ENCODE peak calls at places on chromosomes 3 and 15, in five cellular contexts. K is HCT116, W is GM12878, M is K562, P is HepG2. U is an unnamed sample.

GRCh38 chr15:29889545-29890329 is 67.5 kb upstream of the TJP1 start:
- DNase-seq in K (no peak), W (no peak), M (no peak), P (no peak), U (no peak)

GRCh38 chr15:78257681-78258080 is 6.7 kb upstream of the DNAJA4 start:
- DNase-seq in K (no peak), W (no peak), M (no peak), P (no peak), U (no peak)

GRCh38 chr3:15280853-15281532 is 51.4 kb downstream of the SH3BP5 start:
- DNase-seq in K (no peak), W (no peak), M (no peak), P (peak), U (no peak)

GRCh38 chr3:60086811-60087210 is 1037.0 kb upstream of the CFAP20DC start:
- DNase-seq in K (peak), W (peak), M (peak), P (peak), U (no peak)

GRCh38 chr15:68820205-68820588 is 498 bp downstream of the ANP32A start:
- DNase-seq in K (no peak), W (no peak), M (peak), P (peak), U (no peak)

GRCh38 chr3:99319961-99320360 is 318.4 kb upstream of the COL8A1 start:
- DNase-seq in K (no peak), W (no peak), M (no peak), P (no peak), U (no peak)

GRCh38 chr3:156207802-156208685 is 87.7 kb downstream of the KCNAB1 start:
- DNase-seq in K (no peak), W (no peak), M (no peak), P (no peak), U (no peak)

GRCh38 chr3:120263792-120264191 is 21.2 kb downstream of the GPR156 start:
- DNase-seq in K (no peak), W (no peak), M (no peak), P (no peak), U (no peak)

GRCh38 chr15:63985221-63986184 is 60.8 kb downstream of the DAPK2 start:
- DNase-seq in K (no peak), W (no peak), M (no peak), P (no peak), U (no peak)

GRCh38 chr3:193702967-193703366 is 110.0 kb downstream of the OPA1 start:
- DNase-seq in K (no peak), W (no peak), M (no peak), P (no peak), U (no peak)

GRCh38 chr3:133883657-133884546 is 11.8 kb downstream of the RAB6B start:
- DNase-seq in K (no peak), W (no peak), M (no peak), P (no peak), U (no peak)

GRCh38 chr3:190076601-190077444 is 43.9 kb downstream of the P3H2 start:
- DNase-seq in K (no peak), W (no peak), M (no peak), P (peak), U (no peak)

GRCh38 chr15:74044267-74045110 is 37.9 kb downstream of the GOLGA6A start:
- DNase-seq in K (no peak), W (no peak), M (no peak), P (no peak), U (no peak)

GRCh38 chr15:88803241-88803919 is at the start of gene ACAN:
- DNase-seq in K (no peak), W (no peak), M (no peak), P (no peak), U (peak)

GRCh38 chr3:165751654-165752053 is 85.6 kb downstream of the BCHE start:
- DNase-seq in K (no peak), W (no peak), M (no peak), P (no peak), U (no peak)

GRCh38 chr3:53998980-53999379 is 107.3 kb upstream of the SELENOK start:
- DNase-seq in K (no peak), W (no peak), M (no peak), P (no peak), U (no peak)

GRCh38 chr3:129317014-129317771 is 38.5 kb downstream of the HMCES start:
- DNase-seq in K (no peak), W (no peak), M (no peak), P (no peak), U (peak)

GRCh38 chr3:16897254-16897926 is 12.6 kb downstream of the PLCL2 start:
- DNase-seq in K (no peak), W (peak), M (no peak), P (no peak), U (peak)

GRCh38 chr3:127792664-127793292 is 29.5 kb downstream of the MGLL start:
- DNase-seq in K (no peak), W (no peak), M (no peak), P (no peak), U (no peak)

GRCh38 chr3:194540268-194540937 is 53.6 kb upstream of the ATP13A3 start:
- DNase-seq in K (no peak), W (no peak), M (no peak), P (no peak), U (no peak)

GRCh38 chr15:76912430-76912829 is 7.3 kb upstream of the SCAPER start:
- DNase-seq in K (no peak), W (no peak), M (no peak), P (no peak), U (no peak)

GRCh38 chr3:94525039-94525438 is 462.2 kb downstream of the NSUN3 start:
- DNase-seq in K (no peak), W (no peak), M (no peak), P (peak), U (no peak)

GRCh38 chr15:67670647-67671305 is 128.3 kb downstream of the MAP2K5 start:
- DNase-seq in K (no peak), W (no peak), M (peak), P (no peak), U (no peak)

GRCh38 chr15:33068531-33068990 is 126.0 kb downstream of the FMN1 start:
- DNase-seq in K (no peak), W (no peak), M (no peak), P (peak), U (peak)

GRCh38 chr15:37773111-37773860 is 161.2 kb upstream of the TMCO5A start:
- DNase-seq in K (no peak), W (no peak), M (no peak), P (no peak), U (no peak)

GRCh38 chr3:159882784-159883779 is 105.6 kb upstream of the IL12A start:
- DNase-seq in K (no peak), W (no peak), M (no peak), P (no peak), U (peak)

GRCh38 chr15:33083232-33084006 is 111.1 kb downstream of the FMN1 start:
- DNase-seq in K (peak), W (no peak), M (no peak), P (no peak), U (no peak)

GRCh38 chr15:51577907-51578306 is 44.7 kb downstream of the DMXL2 start:
- DNase-seq in K (no peak), W (no peak), M (no peak), P (no peak), U (no peak)

GRCh38 chr15:59131456-59131855 is 26.5 kb downstream of the CCNB2 start:
- DNase-seq in K (no peak), W (no peak), M (no peak), P (no peak), U (no peak)

GRCh38 chr15:89812847-89813320 is 1.8 kb downstream of the ANPEP start:
- DNase-seq in K (no peak), W (no peak), M (no peak), P (no peak), U (peak)

GRCh38 chr15:89492111-89492641 is 4.2 kb downstream of the RHCG start:
- DNase-seq in K (no peak), W (no peak), M (no peak), P (no peak), U (peak)

GRCh38 chr15:83943849-83944404 is 290.0 kb downstream of the ADAMTSL3 start:
- DNase-seq in K (no peak), W (no peak), M (no peak), P (no peak), U (no peak)

GRCh38 chr15:48358229-48358641 is 27.0 kb downstream of the DUT start:
- DNase-seq in K (peak), W (no peak), M (no peak), P (no peak), U (peak)

GRCh38 chr3:121989943-121990342 is 32.1 kb downstream of the ILDR1 start:
- DNase-seq in K (no peak), W (no peak), M (no peak), P (no peak), U (no peak)

GRCh38 chr3:195124378-195124985 is 146.5 kb downstream of the XXYLT1 start:
- DNase-seq in K (no peak), W (no peak), M (no peak), P (no peak), U (peak)

GRCh38 chr3:128863560-128863959 is 15.9 kb upstream of the ACAD9 start:
- DNase-seq in K (no peak), W (no peak), M (no peak), P (no peak), U (no peak)

GRCh38 chr3:23740517-23741402 is 65.0 kb upstream of the UBE2E1 start:
- DNase-seq in K (peak), W (no peak), M (peak), P (no peak), U (no peak)

GRCh38 chr3:98551754-98552153 is 20.0 kb downstream of the GPR15 start:
- DNase-seq in K (no peak), W (no peak), M (peak), P (no peak), U (no peak)

GRCh38 chr3:72177075-72178050 is 392.4 kb upstream of the PROK2 start:
- DNase-seq in K (no peak), W (no peak), M (peak), P (no peak), U (no peak)

GRCh38 chr3:154955907-154956533 is 124.1 kb upstream of the MME start:
- DNase-seq in K (no peak), W (no peak), M (no peak), P (no peak), U (no peak)

GRCh38 chr15:41796457-41796856 is 22.2 kb downstream of the MAPKBP1 start:
- DNase-seq in K (no peak), W (no peak), M (no peak), P (peak), U (peak)
- TF ChIP-seq ZBTB33 in K (no peak), W (no peak), M (no peak), P (no peak), U (no peak)

DNA sequence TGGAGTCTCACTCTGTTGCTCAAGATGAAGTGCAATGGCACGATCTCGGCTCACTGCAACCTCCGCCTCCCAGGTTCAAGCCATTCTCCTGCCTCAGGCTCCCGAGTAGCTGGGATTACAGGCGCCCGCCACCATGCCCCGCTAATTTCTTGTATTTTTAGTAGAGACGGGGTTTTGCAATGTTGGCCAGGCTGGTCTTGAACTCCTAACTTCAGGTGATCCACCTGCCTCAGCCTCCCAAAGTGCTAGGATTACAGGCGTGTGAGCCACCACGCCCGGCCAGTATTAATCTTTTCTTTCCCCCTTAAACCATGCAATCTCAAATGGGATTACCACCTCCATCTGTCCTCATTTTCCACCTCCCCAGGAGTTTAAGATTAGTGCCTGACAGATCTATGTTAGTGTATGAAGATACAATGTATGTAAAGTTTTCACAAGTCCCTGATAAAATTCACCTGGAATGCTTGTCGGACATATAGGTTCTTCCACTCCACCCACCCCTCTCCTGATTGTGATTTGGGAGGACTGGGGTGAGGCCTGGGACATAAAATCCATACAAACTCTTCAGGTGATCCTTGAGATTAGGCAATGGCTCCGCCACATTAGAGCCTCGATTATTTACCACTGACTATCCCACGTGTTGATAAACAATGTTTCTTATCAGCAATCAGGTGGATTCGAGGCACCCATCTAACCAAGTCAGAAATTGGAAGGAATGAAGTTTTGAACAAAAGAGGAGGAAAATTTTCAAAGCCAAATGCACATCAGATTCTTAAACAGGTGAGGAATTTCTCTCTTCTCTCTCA is 1.2 kb downstream of the PARL start:
- DNase-seq in K (no peak), W (no peak), M (no peak), P (no peak), U (no peak)
- H3K27ac ChIP-seq in K (no peak), W (peak), M (peak), P (peak), U (peak)

DNA sequence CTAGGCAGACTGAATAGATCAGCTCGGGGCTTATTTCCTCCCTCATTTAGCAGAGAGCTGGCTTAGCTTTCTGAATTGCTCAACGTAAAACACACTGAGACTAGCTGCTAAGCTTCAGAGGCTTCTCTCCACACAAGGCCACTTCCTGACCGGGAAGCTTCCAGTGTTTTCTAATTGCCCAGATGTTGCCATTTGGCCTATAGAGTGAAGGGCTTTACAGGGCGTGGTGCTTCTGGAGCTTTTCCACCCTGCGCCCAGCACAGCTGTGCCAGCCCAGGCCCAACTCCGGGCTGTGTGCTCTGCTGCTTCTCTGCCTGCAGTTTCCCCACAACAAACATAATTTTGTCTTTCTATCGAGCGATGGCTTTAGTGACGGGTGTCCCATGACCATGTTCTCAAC is 16.7 kb downstream of the FAM240A start:
- DNase-seq in K (no peak), W (no peak), M (no peak), P (no peak), U (no peak)
- TF ChIP-seq ZBTB33 in K (no peak), W (no peak), M (no peak), P (no peak), U (no peak)

GRCh38 chr15:62928242-62928995 is 114.1 kb upstream of the TPM1 start:
- DNase-seq in K (no peak), W (no peak), M (peak), P (peak), U (peak)
- H3K27ac ChIP-seq in K (no peak), W (no peak), M (no peak), P (no peak), U (peak)

DNA sequence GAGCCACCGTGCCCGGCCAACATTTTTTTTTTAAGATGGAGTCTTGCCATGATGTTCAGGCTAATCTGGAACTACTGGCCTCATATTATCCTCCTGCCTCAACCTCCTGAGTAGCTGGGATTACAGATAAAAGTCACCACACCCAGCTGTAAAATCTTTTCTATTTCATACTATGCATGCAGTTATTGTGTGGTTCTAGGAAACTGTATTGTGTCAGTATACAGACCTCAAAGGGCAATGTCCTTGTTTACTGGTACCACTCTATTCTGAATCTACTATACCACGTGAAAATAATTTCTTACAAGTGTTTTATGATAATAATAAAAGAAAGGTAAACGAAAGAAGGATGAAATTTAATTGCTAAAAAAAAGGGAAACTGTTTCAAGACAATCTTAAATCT is 123.5 kb upstream of the PTX3 start:
- DNase-seq in K (no peak), W (no peak), M (no peak), P (no peak), U (no peak)
- TF ChIP-seq ZBTB33 in K (no peak), W (no peak), M (no peak), P (no peak), U (no peak)

DNA sequence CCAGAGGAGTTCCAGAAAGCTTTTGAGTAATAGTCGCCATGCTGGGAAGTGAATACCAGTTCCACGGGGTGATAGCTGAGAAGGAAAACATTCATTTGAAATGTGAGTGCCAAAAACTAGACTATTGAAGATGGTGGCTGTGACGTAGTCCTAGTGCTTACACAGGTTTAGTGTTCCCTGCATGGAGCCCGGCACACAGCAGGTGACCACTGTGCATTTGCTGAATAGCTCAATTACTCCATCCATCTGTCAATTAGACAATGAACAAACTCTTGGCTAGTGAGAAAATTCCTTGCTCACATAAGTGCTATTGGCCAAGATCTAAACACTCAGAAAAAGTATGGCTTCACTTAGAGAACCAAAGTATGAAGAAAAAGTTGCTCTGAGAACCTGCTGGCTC is 448.1 kb upstream of the WNT5A start:
- DNase-seq in K (no peak), W (no peak), M (no peak), P (no peak), U (no peak)
- H3K27ac ChIP-seq in K (no peak), W (no peak), M (no peak), P (no peak), U (no peak)

DNA sequence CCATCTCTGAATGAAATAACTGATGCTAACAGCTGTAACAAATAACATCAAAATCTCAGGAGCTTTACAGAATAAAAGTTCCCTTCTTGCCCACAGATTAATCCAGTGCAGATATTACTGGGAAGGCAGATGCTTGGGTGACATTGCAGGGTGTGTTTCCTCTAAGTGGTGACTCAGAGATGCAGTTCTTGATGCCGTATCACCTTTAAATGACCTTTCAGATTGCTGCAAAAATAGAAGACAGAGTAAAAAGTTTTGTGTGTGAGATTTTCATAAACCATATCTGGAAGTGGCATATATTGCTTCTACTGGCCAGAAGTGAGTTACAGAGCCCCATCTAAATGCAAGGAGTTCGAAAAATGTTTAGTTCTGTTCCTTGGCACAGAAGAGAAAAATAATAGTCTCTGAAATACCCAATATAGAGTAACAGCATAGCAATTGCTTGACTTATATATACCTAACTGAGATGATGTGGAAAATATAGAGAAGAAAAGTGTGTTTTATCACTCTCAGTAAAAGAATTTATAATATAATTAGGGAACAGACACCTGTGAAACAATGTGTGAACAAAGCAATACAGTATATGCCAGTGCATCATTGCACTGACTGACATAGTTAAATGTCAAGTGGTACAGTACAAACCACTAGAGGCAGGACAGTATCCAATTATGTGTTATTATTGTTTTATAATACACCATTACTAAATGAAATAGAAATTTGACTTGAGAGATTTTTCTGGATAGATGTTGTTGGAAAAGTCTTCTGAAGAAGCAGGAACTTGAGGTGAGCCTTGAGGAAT is 430.7 kb upstream of the CBLB start:
- DNase-seq in K (no peak), W (peak), M (no peak), P (no peak), U (no peak)
- TF ChIP-seq ZBTB33 in K (no peak), W (no peak), M (no peak), P (no peak), U (no peak)